ENCODE peak calls at places on chromosomes 11 and 22, in eight cellular contexts. H is PC-3, A is ovary, V is H9, O is substantia nigra, B is fibroblast of lung, W is tibial artery, N is heart left ventricle. T is an unnamed sample.

GRCh38 chr11:2366733-2367132 is 10.4 kb upstream of the CD81 start:
- DNase-seq in H (no peak), A (no peak), V (no peak), O (no peak), B (no peak), W (no peak), N (no peak), T (no peak)

GRCh38 chr11:117745346-117745745 is 51.7 kb downstream of the DSCAML1 start:
- DNase-seq in H (no peak), A (no peak), V (no peak), O (no peak), B (no peak), W (no peak), N (no peak), T (no peak)

GRCh38 chr11:64058494-64058893 is 22.8 kb downstream of the FLRT1 start:
- DNase-seq in H (no peak), A (no peak), V (no peak), O (no peak), B (no peak), W (no peak), N (peak), T (no peak)

GRCh38 chr22:41654322-41654721 is 33.2 kb downstream of the XRCC6 start:
- DNase-seq in H (no peak), A (no peak), V (no peak), O (no peak), B (no peak), W (peak), N (no peak), T (no peak)

GRCh38 chr11:11468919-11469318 is 115.9 kb upstream of the CSNK2A3 start:
- DNase-seq in H (no peak), A (no peak), V (no peak), O (no peak), B (peak), W (peak), N (no peak), T (no peak)

GRCh38 chr11:11320820-11321219 is 32.2 kb downstream of the CSNK2A3 start:
- DNase-seq in H (no peak), A (no peak), V (no peak), O (no peak), B (no peak), W (no peak), N (no peak), T (no peak)

GRCh38 chr11:45511566-45511965 is 153.9 kb downstream of the CHST1 start:
- DNase-seq in H (no peak), A (no peak), V (no peak), O (no peak), B (no peak), W (peak), N (no peak), T (no peak)

GRCh38 chr11:41446566-41446965 is 12.9 kb downstream of the LRRC4C start:
- DNase-seq in H (no peak), A (no peak), V (no peak), O (no peak), B (no peak), W (no peak), N (no peak), T (no peak)

GRCh38 chr11:100925935-100926334 is 203.7 kb downstream of the PGR start:
- DNase-seq in H (peak), A (no peak), V (no peak), O (no peak), B (peak), W (no peak), N (no peak), T (peak)

GRCh38 chr11:86460461-86461404 is 86.0 kb downstream of the CCDC81 start:
- DNase-seq in H (peak), A (no peak), V (no peak), O (no peak), B (no peak), W (no peak), N (no peak), T (no peak)
- H3K27ac ChIP-seq in H (peak), A (no peak), V (no peak), O (no peak), B (no peak), W (peak), N (no peak), T (no peak)

GRCh38 chr22:47189056-47189916 is 426.8 kb downstream of the TBC1D22A start:
- DNase-seq in H (no peak), A (peak), V (peak), O (no peak), B (no peak), W (peak), N (peak), T (no peak)

GRCh38 chr22:47191630-47192105 is 429.2 kb downstream of the TBC1D22A start:
- DNase-seq in H (no peak), A (no peak), V (no peak), O (no peak), B (no peak), W (no peak), N (no peak), T (no peak)

GRCh38 chr22:47192106-47192650 is 429.7 kb downstream of the TBC1D22A start:
- DNase-seq in H (no peak), A (peak), V (peak), O (no peak), B (no peak), W (peak), N (peak), T (no peak)

GRCh38 chr22:47190276-47190956 is 428.0 kb downstream of the TBC1D22A start:
- DNase-seq in H (no peak), A (peak), V (peak), O (no peak), B (no peak), W (peak), N (peak), T (no peak)

DNA sequence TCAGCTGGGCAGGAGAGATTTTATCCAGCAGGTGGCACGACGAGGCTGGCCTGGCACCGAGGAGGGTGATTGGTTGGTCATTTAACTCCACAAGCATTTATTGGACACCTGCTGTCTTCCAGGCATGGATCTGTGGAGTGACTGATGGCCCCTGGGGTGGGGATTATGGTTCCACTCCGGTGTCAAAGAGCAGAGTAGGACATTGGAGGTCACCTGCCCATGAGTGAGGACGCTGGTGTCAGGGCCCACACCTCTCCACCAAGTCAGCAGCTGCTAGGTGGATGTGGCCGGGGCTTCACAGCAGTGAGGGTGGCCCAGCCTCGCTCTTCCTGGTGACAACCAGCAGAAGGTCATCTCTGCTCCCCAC is 428.5 kb downstream of the TBC1D22A start:
- DNase-seq in H (no peak), A (peak), V (no peak), O (no peak), B (no peak), W (no peak), N (no peak), T (no peak)
- H3K27ac ChIP-seq in H (no peak), A (no peak), V (no peak), O (no peak), B (no peak), W (no peak), N (no peak), T (no peak)

GRCh38 chr11:12802418-12803085 is 128.3 kb downstream of the TEAD1 start:
- DNase-seq in H (peak), A (peak), V (no peak), O (no peak), B (peak), W (no peak), N (no peak), T (peak)
- H3K27ac ChIP-seq in H (peak), A (no peak), V (no peak), O (no peak), B (peak), W (no peak), N (peak), T (peak)

GRCh38 chr11:115287266-115287665 is 216.9 kb downstream of the CADM1 start:
- DNase-seq in H (no peak), A (no peak), V (no peak), O (no peak), B (no peak), W (no peak), N (no peak), T (no peak)
- H3K27ac ChIP-seq in H (no peak), A (no peak), V (no peak), O (no peak), B (no peak), W (no peak), N (no peak), T (no peak)

GRCh38 chr11:102626686-102627085 is 1.6 kb upstream of the MMP20 start:
- DNase-seq in H (no peak), A (no peak), V (no peak), O (no peak), B (no peak), W (no peak), N (no peak), T (no peak)
- H3K27ac ChIP-seq in H (no peak), A (no peak), V (no peak), O (no peak), B (no peak), W (no peak), N (no peak), T (no peak)

GRCh38 chr11:94657629-94658028 is 90.5 kb downstream of the PIWIL4 start:
- DNase-seq in H (no peak), A (no peak), V (peak), O (no peak), B (no peak), W (no peak), N (no peak), T (no peak)

GRCh38 chr11:94661444-94661843 is 94.3 kb downstream of the PIWIL4 start:
- DNase-seq in H (no peak), A (no peak), V (no peak), O (no peak), B (no peak), W (no peak), N (no peak), T (no peak)

GRCh38 chr11:94656968-94657367 is 89.8 kb downstream of the PIWIL4 start:
- DNase-seq in H (no peak), A (no peak), V (peak), O (no peak), B (no peak), W (no peak), N (no peak), T (no peak)

GRCh38 chr11:94658386-94658785 is 91.2 kb downstream of the PIWIL4 start:
- DNase-seq in H (no peak), A (no peak), V (no peak), O (no peak), B (no peak), W (no peak), N (peak), T (no peak)

DNA sequence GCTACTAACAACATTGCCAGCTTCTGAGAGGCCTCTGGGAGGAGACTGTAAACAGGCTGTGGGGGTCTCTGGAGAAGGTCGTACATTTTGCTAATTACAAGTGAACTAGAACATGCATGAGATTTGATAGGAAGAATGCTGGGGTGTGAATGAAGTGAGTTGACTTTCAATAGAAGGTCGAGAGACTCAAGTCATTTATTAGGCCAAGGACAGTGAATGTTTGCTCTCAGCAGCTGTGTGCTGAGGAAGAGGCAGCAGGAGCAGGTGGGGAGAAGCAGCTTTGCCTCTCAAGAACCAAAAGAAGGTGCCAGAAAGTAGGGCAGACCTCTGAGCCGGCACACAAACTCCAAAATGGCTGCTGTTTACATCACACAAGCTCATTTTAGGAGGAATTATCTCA is 91.7 kb downstream of the PIWIL4 start:
- DNase-seq in H (no peak), A (no peak), V (no peak), O (no peak), B (no peak), W (no peak), N (no peak), T (no peak)
- H3K27ac ChIP-seq in H (no peak), A (no peak), V (peak), O (no peak), B (no peak), W (no peak), N (peak), T (no peak)

DNA sequence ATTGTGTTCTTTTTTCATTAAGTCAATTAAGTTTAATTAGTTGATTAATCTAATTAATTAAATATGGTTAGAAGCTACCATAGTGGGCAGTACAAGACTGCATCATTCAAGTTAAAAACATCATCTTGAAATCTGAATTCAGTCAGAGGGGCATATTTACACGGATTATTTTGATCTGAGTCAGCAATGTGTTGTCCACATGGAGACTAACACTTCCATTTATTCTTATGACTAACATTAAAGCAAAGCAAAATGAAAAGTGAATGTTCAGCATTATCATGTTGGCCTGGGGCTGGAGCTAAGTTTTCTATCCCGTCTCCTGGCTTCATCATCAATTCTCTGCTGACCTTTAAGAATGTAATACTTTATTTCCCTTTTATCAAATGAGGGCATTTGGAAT is 17.3 kb downstream of the FLI1 start:
- DNase-seq in H (peak), A (no peak), V (no peak), O (no peak), B (peak), W (no peak), N (no peak), T (no peak)
- H3K27ac ChIP-seq in H (peak), A (no peak), V (no peak), O (no peak), B (no peak), W (no peak), N (no peak), T (no peak)

GRCh38 chr11:73325036-73325981 is 17.2 kb downstream of the ARHGEF17 start:
- DNase-seq in H (no peak), A (no peak), V (no peak), O (no peak), B (peak), W (peak), N (no peak), T (no peak)

GRCh38 chr11:73327812-73328364 is 19.8 kb downstream of the ARHGEF17 start:
- DNase-seq in H (no peak), A (no peak), V (no peak), O (no peak), B (no peak), W (no peak), N (no peak), T (no peak)

GRCh38 chr11:73324665-73325035 is 16.6 kb downstream of the ARHGEF17 start:
- DNase-seq in H (no peak), A (no peak), V (no peak), O (no peak), B (no peak), W (no peak), N (no peak), T (no peak)

GRCh38 chr11:73324116-73324515 is 16.0 kb downstream of the ARHGEF17 start:
- DNase-seq in H (no peak), A (no peak), V (no peak), O (no peak), B (no peak), W (no peak), N (no peak), T (no peak)

GRCh38 chr11:73326929-73327811 is 19.1 kb downstream of the ARHGEF17 start:
- DNase-seq in H (peak), A (no peak), V (no peak), O (no peak), B (peak), W (no peak), N (no peak), T (no peak)
- H3K27ac ChIP-seq in H (no peak), A (no peak), V (no peak), O (no peak), B (peak), W (peak), N (peak), T (peak)

T was measured in epithelial cell of prostate.